ENCODE peak calls at places on chromosomes 3 and 15, in five cellular contexts. U is GM10248, B is fibroblast of lung, C is PC-3, F is DND-41. M is an unnamed sample.

GRCh38 chr3:48406443-48407431 is 23.1 kb downstream of the PLXNB1 start:
- DNase-seq in U (no peak), B (no peak), C (no peak), F (peak; percentile 1), M (peak; percentile 24)

GRCh38 chr3:15309662-15310335 is 22.6 kb downstream of the SH3BP5 start:
- DNase-seq in U (no peak), B (no peak), C (peak; percentile 61), F (no peak), M (no peak)

GRCh38 chr3:135907422-135908165 is 57.9 kb upstream of the PPP2R3A start:
- DNase-seq in U (no peak), B (no peak), C (peak; percentile 85), F (no peak), M (no peak)

GRCh38 chr3:57091874-57092273 is 31.4 kb downstream of the SPATA12 start:
- DNase-seq in U (no peak), B (no peak), C (no peak), F (no peak), M (no peak)

GRCh38 chr3:150582620-150583019 is 20.5 kb upstream of the SELENOT start:
- DNase-seq in U (peak; percentile 42), B (no peak), C (no peak), F (no peak), M (peak; percentile 52)

GRCh38 chr3:14503706-14504065 is 36.5 kb downstream of the GRIP2 start:
- DNase-seq in U (no peak), B (no peak), C (no peak), F (no peak), M (no peak)

GRCh38 chr3:57998366-57999283 is 9.6 kb upstream of the FLNB start:
- DNase-seq in U (peak; percentile 60), B (no peak), C (peak; percentile 45), F (no peak), M (peak; percentile 55)

GRCh38 chr3:163684651-163685050 is 1393.6 kb downstream of the SI start:
- DNase-seq in U (no peak), B (no peak), C (no peak), F (no peak), M (no peak)

GRCh38 chr3:8500966-8501365 is 657 bp upstream of the LMCD1 start:
- DNase-seq in U (no peak), B (no peak), C (no peak), F (no peak), M (no peak)

GRCh38 chr3:195705081-195705991 is 15.4 kb upstream of the MUC20 start:
- DNase-seq in U (no peak), B (no peak), C (no peak), F (no peak), M (no peak)

GRCh38 chr15:81859737-81860516 is 185.9 kb downstream of the MEX3B start:
- DNase-seq in U (no peak), B (no peak), C (no peak), F (no peak), M (no peak)

DNA sequence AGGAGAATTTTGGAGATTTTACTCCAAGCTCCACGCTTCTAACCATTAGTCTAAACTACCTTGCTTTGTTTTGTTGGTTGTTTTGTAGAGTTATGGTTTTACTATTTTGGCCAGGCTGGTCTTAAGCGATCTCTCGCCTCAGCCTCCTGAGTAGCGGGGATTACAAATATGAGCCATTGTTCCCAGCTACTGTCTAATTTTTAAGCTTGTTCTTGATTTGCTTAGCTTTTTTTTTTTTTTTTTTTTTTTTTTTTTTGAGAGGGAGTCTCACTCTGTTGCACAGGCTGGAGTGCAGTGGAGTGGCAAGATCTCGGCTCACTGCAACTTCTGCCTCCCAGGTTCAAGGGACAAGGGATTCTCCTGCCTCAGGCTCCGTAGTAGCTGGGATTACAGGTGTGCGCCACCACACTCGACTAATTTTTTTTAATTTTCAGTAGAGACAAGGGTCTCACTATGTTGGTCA is 28.5 kb downstream of the EFCAB12 start:
- DNase-seq in U (no peak), B (no peak), C (peak; percentile 26), F (peak; percentile 37), M (no peak)
- TF ChIP-seq CTCF in U (no peak), B (no peak), C (no peak), F (no peak), M (no peak)

DNA sequence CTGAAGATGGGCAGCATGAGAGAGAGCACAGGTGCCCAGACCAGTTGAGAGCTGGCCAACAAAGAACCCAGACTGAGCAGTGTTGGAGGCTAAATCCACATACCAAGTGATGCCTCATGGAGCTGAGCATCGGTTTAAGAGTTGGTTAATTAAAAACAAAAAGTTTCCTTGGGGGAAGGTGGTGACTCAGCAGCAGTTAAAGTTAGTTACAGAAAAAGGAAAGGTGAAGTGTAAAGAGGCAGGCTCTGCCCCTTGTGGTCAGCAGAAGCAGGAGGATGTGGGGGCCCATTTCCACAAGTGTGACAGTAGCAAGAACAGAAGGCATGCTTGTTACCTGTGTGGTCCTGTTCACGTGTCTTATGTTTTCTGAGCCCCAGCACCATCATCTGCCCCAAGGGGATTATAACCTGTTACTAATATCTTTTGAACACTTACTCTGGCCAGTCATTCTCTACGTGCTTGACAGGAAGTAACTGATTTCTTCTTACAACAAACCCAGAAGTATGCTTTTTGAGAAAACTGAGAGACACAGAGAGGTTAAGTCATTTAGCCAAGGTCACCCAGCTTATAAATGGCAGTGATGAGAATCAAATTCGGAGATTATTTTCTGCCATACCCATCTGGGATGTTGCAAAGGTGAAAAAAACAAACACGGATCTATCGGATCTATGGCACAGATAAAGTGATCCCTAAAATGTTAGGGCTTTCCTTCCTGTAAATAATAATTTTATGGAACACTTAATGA is 91.0 kb downstream of the EPHB1 start:
- DNase-seq in U (peak; percentile 35), B (no peak), C (peak; percentile 8), F (peak; percentile 66), M (no peak)
- TF ChIP-seq CTCF in U (peak; percentile 7), B (no peak), C (peak; percentile 21), F (peak; percentile 57), M (peak; percentile 6)

DNA sequence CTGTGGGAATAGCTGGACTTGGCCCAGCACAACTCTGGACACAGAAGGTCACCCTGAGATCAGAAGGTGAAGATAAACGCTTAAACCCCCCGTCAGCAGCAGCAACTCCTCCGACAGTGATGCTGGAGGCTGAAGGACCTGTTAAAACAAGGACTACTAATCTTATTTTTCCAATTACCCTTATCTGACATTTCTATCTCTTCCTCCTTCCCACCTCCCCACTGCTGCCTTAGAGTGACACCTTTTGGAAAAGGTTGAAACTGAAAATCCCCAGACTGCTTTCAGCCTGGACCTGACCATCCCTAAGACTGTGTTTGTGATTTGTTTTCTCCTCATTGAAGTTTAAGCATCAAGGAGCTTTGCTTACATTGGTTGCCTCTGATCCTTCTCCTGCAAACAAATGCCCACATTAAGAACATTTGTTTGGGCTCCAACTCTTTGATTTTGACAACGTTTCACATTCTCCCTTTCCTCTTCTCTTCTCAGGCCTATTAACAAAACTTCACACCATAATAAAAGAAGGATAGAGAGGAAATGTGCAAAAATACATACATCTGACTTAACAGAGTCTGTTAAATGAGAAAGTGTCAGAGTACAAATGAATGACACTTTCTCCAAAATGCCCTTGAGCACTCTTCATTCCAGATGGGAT is 410.6 kb upstream of the WNT5A start:
- DNase-seq in U (no peak), B (peak; percentile 19), C (peak; percentile 72), F (no peak), M (no peak)
- TF ChIP-seq CTCF in U (no peak), B (peak; percentile 24), C (peak; percentile 87), F (peak; percentile 39), M (no peak)

GRCh38 chr15:79593119-79593869 is 161.2 kb downstream of the MINAR1 start:
- DNase-seq in U (no peak), B (peak; percentile 5), C (peak; percentile 42), F (no peak), M (no peak)
- TF ChIP-seq CTCF in U (peak; percentile 15), B (peak; percentile 41), C (peak; percentile 46), F (peak; percentile 23), M (no peak)

GRCh38 chr3:101676219-101676764 is 640 bp downstream of the ZBTB11 start:
- DNase-seq in U (peak; percentile 97), B (peak; percentile 95), C (peak; percentile 98), F (peak; percentile 97), M (peak; percentile 97)
- TF ChIP-seq CTCF in U (peak; percentile 8), B (no peak), C (no peak), F (peak; percentile 26), M (no peak)

DNA sequence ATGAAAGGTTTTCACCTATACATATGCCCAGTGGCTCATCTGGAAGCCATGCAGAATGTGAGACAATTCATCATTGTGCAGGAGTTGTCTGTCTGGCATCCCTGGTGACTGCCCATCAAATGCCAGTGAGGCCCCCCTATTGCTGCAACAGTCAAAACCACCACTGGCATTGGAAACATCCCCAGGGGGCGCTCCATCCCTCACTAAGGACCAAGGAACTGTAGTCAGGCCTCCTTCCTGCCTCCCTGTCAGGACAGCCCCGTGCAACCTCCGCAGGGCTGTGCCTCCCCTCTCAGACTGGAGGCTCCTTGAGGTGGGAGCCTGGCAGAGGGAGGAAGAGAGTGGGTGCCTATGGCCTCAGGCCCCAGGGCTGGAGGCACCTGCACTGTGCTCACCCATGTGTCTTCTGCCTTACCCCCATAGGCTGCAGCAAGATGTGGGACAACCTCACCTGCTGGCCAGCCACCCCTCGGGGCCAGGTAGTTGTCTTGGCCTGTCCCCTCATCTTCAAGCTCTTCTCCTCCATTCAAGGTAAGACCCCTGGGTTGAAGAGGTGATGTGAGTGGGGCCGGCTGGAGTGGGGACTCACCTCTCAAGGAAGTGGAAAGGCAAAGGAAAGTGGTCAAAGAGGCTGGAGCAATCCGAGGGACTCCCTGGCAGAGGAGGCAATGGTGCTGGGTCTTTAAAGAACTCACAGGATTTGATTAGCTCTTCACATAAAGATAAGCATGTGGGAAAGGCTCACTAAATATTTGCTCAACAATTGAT is 16.5 kb downstream of the VIPR1 start:
- DNase-seq in U (no peak), B (no peak), C (no peak), F (peak; percentile 26), M (no peak)
- TF ChIP-seq CTCF in U (peak; percentile 15), B (peak; percentile 9), C (peak; percentile 50), F (peak; percentile 46), M (peak; percentile 7)

DNA sequence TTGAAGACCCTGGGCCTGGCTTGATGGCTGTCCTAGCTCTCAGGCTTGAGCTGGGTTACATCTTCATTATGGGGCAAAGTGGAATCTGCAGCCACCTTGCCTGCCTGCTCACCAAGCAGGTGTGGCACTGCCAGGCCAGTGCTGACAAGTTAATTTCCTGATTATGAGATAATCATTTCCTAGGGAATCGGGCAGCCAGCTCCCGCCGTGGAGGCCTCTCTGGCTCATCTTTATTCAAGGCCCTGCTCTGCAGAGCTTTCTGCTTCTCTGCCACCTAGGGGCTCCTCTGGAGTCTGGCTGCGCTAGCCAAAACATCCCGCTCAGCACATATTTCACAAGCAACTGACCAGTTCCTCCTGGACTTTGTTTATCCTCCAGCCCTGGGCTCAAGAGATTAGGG is 9.9 kb downstream of the LOXL1 start:
- DNase-seq in U (no peak), B (peak; percentile 76), C (no peak), F (no peak), M (no peak)
- TF ChIP-seq CTCF in U (no peak), B (peak; percentile 56), C (no peak), F (no peak), M (no peak)

M was measured in GM13976.